ENCODE peak calls at places on chromosomes 2 and 18, in five cellular contexts. D is tibial nerve, J is NCI-H510A treated with DMSO at 0.1 percent for 48 hours, Y is NAMALWA, H is NCI-H2171. O is an unnamed sample.

GRCh38 chr2:218327451-218327850 is 29.2 kb upstream of the CATIP start:
- DNase-seq in H (no peak), D (no peak), J (no peak), Y (no peak), O (peak)

GRCh38 chr2:226733189-226733858 is 66.3 kb downstream of the IRS1 start:
- DNase-seq in J (no peak), Y (no peak), D (no peak), H (no peak), O (no peak)

GRCh38 chr2:202104286-202104870 is 31.3 kb downstream of the KIAA2012 start:
- DNase-seq in H (no peak), D (no peak), Y (peak), J (peak), O (peak)

GRCh38 chr2:26555246-26556133 is 77.6 kb upstream of the OTOF start:
- DNase-seq in Y (no peak), H (no peak), J (peak), D (no peak), O (peak)

GRCh38 chr2:219701847-219702634 is 74.6 kb downstream of the SLC4A3 start:
- DNase-seq in D (no peak), J (no peak), Y (no peak), H (no peak), O (no peak)

GRCh38 chr2:39234754-39235153 is 9.0 kb downstream of the CDKL4 start:
- DNase-seq in H (no peak), D (no peak), J (no peak), Y (no peak), O (peak)

GRCh38 chr2:163441603-163442002 is 294.2 kb downstream of the FIGN start:
- DNase-seq in D (no peak), H (no peak), J (no peak), Y (no peak), O (no peak)

GRCh38 chr2:209238765-209239584 is 184.9 kb upstream of the MAP2 start:
- DNase-seq in Y (no peak), H (no peak), J (no peak), D (no peak), O (no peak)

GRCh38 chr2:237861-238260 is 26.0 kb downstream of the SH3YL1 start:
- DNase-seq in D (no peak), Y (no peak), H (no peak), J (no peak), O (no peak)

GRCh38 chr2:12325806-12326205 is 390.9 kb upstream of the TRIB2 start:
- DNase-seq in H (no peak), D (no peak), Y (no peak), J (no peak), O (peak)

GRCh38 chr2:78913284-78913683 is 112.2 kb upstream of the REG3G start:
- DNase-seq in H (no peak), J (no peak), Y (no peak), D (no peak), O (no peak)

GRCh38 chr2:47509250-47509649 is 106.3 kb downstream of the MSH2 start:
- DNase-seq in D (no peak), J (no peak), Y (no peak), H (no peak), O (peak)

GRCh38 chr18:30333310-30333709 is 709.2 kb downstream of the DSC3 start:
- DNase-seq in D (no peak), Y (no peak), J (no peak), H (no peak), O (no peak)

GRCh38 chr2:118974103-118974911 is 32.3 kb downstream of the MARCO start:
- DNase-seq in H (no peak), Y (no peak), D (no peak), J (no peak), O (peak)

GRCh38 chr2:52703004-52703403 is 1064.6 kb upstream of the CHAC2 start:
- DNase-seq in J (no peak), D (no peak), H (no peak), Y (no peak), O (no peak)

GRCh38 chr2:181770145-181770544 is 89.8 kb upstream of the NEUROD1 start:
- DNase-seq in D (no peak), J (no peak), H (no peak), Y (no peak), O (no peak)

GRCh38 chr2:134819334-134819733 is 19.1 kb upstream of the ACMSD start:
- DNase-seq in J (no peak), H (no peak), D (no peak), Y (no peak), O (no peak)

GRCh38 chr2:26608557-26608956 is 32.6 kb downstream of the CIB4 start:
- DNase-seq in D (no peak), Y (no peak), J (no peak), H (no peak), O (no peak)

GRCh38 chr2:19607931-19608762 is 249.7 kb upstream of the OSR1 start:
- DNase-seq in H (no peak), J (no peak), D (no peak), Y (no peak), O (no peak)

GRCh38 chr2:119228136-119228535 is 4.5 kb downstream of the STEAP3 start:
- DNase-seq in H (no peak), J (no peak), Y (no peak), D (no peak), O (no peak)

GRCh38 chr2:109162999-109163398 is 34.0 kb downstream of the SH3RF3 start:
- DNase-seq in D (no peak), J (no peak), H (no peak), Y (no peak), O (no peak)

GRCh38 chr2:138121769-138122661 is 157.7 kb downstream of the HNMT start:
- DNase-seq in J (peak), H (peak), D (no peak), Y (no peak), O (no peak)

GRCh38 chr2:226304308-226304707 is 495.3 kb downstream of the IRS1 start:
- DNase-seq in H (no peak), Y (no peak), D (no peak), J (no peak), O (peak)

GRCh38 chr2:173210270-173211196 is 134.9 kb downstream of the MAP3K20 start:
- DNase-seq in H (peak), D (peak), J (peak), Y (peak), O (peak)

GRCh38 chr18:44733754-44734465 is 53.2 kb downstream of the SETBP1 start:
- DNase-seq in H (no peak), Y (no peak), J (no peak), D (no peak), O (no peak)

GRCh38 chr2:98634406-98635092 is 26.2 kb downstream of the UNC50 start:
- DNase-seq in Y (peak), H (no peak), J (no peak), D (no peak), O (peak)

GRCh38 chr18:46343940-46344372 is 239.8 kb downstream of the HAUS1 start:
- DNase-seq in J (peak), H (peak), Y (peak), D (no peak), O (peak)

GRCh38 chr2:206378835-206379234 is 64.5 kb upstream of the ADAM23 start:
- DNase-seq in H (no peak), J (no peak), Y (no peak), D (no peak), O (no peak)

GRCh38 chr2:181165199-181165868 is 184.9 kb downstream of the UBE2E3 start:
- DNase-seq in J (no peak), D (no peak), Y (no peak), H (no peak), O (no peak)

O was measured in NB4.